ENCODE peak calls at places on chromosomes 4 and X, in nine cellular contexts. A, L, K, J, R, E, F, Q and N are unnamed samples.

GRCh38 chr4:22217480-22217879 is 268.9 kb upstream of the KCNIP4 start:
- DNase-seq in Q (no peak), L (no peak), E (no peak), R (no peak), K (no peak), F (no peak), A (no peak), J (no peak), N (no peak)

GRCh38 chr4:147096667-147097604 is 151.3 kb upstream of the TTC29 start:
- DNase-seq in Q (no peak), A (no peak), F (no peak), L (peak; percentile 48), J (no peak), K (no peak), R (no peak), E (no peak), N (peak; percentile 54)

GRCh38 chr4:76977731-76978350 is 28.3 kb downstream of the SEPTIN11 start:
- DNase-seq in R (no peak), Q (no peak), L (no peak), K (no peak), E (no peak), F (no peak), J (no peak), A (no peak), N (peak; percentile 55)

GRCh38 chrX:2391869-2392606 is 108.7 kb downstream of the DHRSX start:
- DNase-seq in A (no peak), R (no peak), F (peak; percentile 66), L (no peak), J (no peak), Q (peak; percentile 95), E (no peak), K (peak; percentile 92), N (peak; percentile 60)

GRCh38 chrX:50865311-50865710 is 45.2 kb upstream of the BMP15 start:
- DNase-seq in E (no peak), R (no peak), J (no peak), L (no peak), Q (no peak), A (no peak), F (no peak), K (no peak), N (no peak)

GRCh38 chr4:113881256-113881655 is 98.2 kb downstream of the ARSJ start:
- DNase-seq in R (no peak), E (no peak), L (no peak), J (no peak), K (no peak), Q (no peak), A (no peak), F (no peak), N (no peak)

GRCh38 chr4:44738615-44739014 is 12.3 kb upstream of the GNPDA2 start:
- DNase-seq in A (no peak), Q (no peak), K (no peak), J (no peak), F (no peak), L (peak; percentile 5), E (no peak), R (no peak), N (no peak)

GRCh38 chrX:47221756-47222155 is 3.3 kb downstream of the CDK16 start:
- DNase-seq in A (no peak), F (no peak), E (no peak), R (peak; percentile 31), K (no peak), J (no peak), Q (no peak), L (no peak), N (no peak)

GRCh38 chrX:51456814-51457213 is 39.6 kb downstream of the NUDT11 start:
- DNase-seq in A (no peak), R (no peak), Q (no peak), F (no peak), K (no peak), L (no peak), E (no peak), J (no peak), N (no peak)

GRCh38 chr4:67809502-67809901 is 55.3 kb upstream of the GNRHR start:
- DNase-seq in A (no peak), E (no peak), K (no peak), J (no peak), F (no peak), Q (no peak), R (no peak), L (no peak), N (no peak)

GRCh38 chr4:73661646-73662119 is 41.4 kb upstream of the RASSF6 start:
- DNase-seq in E (no peak), L (no peak), Q (no peak), F (peak; percentile 56), R (no peak), K (peak; percentile 93), J (no peak), A (no peak), N (peak; percentile 96)

GRCh38 chrX:119753639-119754257 is 4.6 kb upstream of the SOWAHD start:
- DNase-seq in J (no peak), A (no peak), L (peak; percentile 87), E (no peak), K (no peak), F (no peak), R (no peak), Q (no peak), N (no peak)

GRCh38 chrX:119240356-119240755 is 4.3 kb downstream of the PGRMC1 start:
- DNase-seq in L (no peak), R (no peak), K (no peak), F (peak; percentile 47), A (no peak), J (no peak), Q (no peak), E (no peak), N (peak; percentile 30)

GRCh38 chr4:113784497-113785254 is 23.1 kb upstream of the CAMK2D start:
- DNase-seq in A (no peak), J (no peak), L (no peak), Q (no peak), E (no peak), K (no peak), F (peak; percentile 5), R (no peak), N (peak; percentile 97)

GRCh38 chr4:153789741-153790651 is 1.1 kb upstream of the SFRP2 start:
- DNase-seq in L (no peak), F (no peak), Q (peak; percentile 94), R (no peak), E (no peak), J (no peak), A (no peak), K (no peak), N (no peak)

GRCh38 chr4:158891256-158891655 is 122.4 kb downstream of the FNIP2 start:
- DNase-seq in L (no peak), E (no peak), R (no peak), Q (no peak), F (no peak), J (no peak), A (no peak), K (no peak), N (no peak)

GRCh38 chrX:136880003-136880451 is 498 bp downstream of the RBMX start:
- DNase-seq in E (peak; percentile 53), J (peak; percentile 21), Q (no peak), R (no peak), F (peak; percentile 5), L (peak; percentile 68), K (no peak), A (no peak), N (no peak)

GRCh38 chrX:137896123-137896522 is 330.2 kb downstream of the ZIC3 start:
- DNase-seq in K (no peak), L (no peak), A (no peak), R (no peak), F (no peak), J (no peak), E (no peak), Q (no peak), N (no peak)

GRCh38 chr4:168321006-168321405 is 2.5 kb upstream of the DDX60 start:
- DNase-seq in R (no peak), K (no peak), J (no peak), Q (no peak), F (no peak), L (no peak), E (no peak), A (no peak), N (no peak)
- H3K4me3 ChIP-seq in R (no peak overlapping the region), K (no peak overlapping the region), J (no peak overlapping the region), Q (no peak overlapping the region), F (no peak overlapping the region), L (no peak overlapping the region), E (no peak overlapping the region), A (no peak overlapping the region), N (no peak overlapping the region)

GRCh38 chr4:52750819-52751348 is 341 bp downstream of the ERVMER34-1 start:
- DNase-seq in R (peak; percentile 83), A (no peak), Q (no peak), E (peak; percentile 54), F (peak; percentile 77), L (peak; percentile 11), K (no peak), J (peak; percentile 29), N (no peak)

GRCh38 chr4:52752921-52753320 is 1.7 kb upstream of the ERVMER34-1 start:
- DNase-seq in Q (no peak), F (no peak), L (no peak), A (no peak), K (no peak), E (no peak), R (no peak), J (no peak), N (no peak)

GRCh38 chr4:52748432-52748831 is 2.8 kb downstream of the ERVMER34-1 start:
- DNase-seq in Q (no peak), J (no peak), K (no peak), F (no peak), A (no peak), E (no peak), L (no peak), R (no peak), N (no peak)

GRCh38 chr4:52750213-52750612 is 1.0 kb downstream of the ERVMER34-1 start:
- DNase-seq in E (no peak), Q (no peak), R (no peak), F (no peak), K (no peak), L (no peak), J (no peak), A (no peak), N (no peak)

GRCh38 chr4:52751349-52751911 is at the start of gene ERVMER34-1:
- DNase-seq in L (no peak), R (peak; percentile 79), K (no peak), A (no peak), E (peak; percentile 83), F (peak; percentile 83), Q (no peak), J (peak; percentile 79), N (no peak)
- H3K4me3 ChIP-seq in L (peak within 1 kb of the TSS; percentile 32), R (peak within 1 kb of the TSS; percentile 53), K (no peak within 1 kb of the TSS), A (peak within 1 kb of the TSS; percentile 67), E (peak within 1 kb of the TSS; percentile 37), F (peak within 1 kb of the TSS; percentile 47), Q (peak within 1 kb of the TSS; percentile 40), J (peak within 1 kb of the TSS; percentile 32), N (peak within 1 kb of the TSS; percentile 54)

DNA sequence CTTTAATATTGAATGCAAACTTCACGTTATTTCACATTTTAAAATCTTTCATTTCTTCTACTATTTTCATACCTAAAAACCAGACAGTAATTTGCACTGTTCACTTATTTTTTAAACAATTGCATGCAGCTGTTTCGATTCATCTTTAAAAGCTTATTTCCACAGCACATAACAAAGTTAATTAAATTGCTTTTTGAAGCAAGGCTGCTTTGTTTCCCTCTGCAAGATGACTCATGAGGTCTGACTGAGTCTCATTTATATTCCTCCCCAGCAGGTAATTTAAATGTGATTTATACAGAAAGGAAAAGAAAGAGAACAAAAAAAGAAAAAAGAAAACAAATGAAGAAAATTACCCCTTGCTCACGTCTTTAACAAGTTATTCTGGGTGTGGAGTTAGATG is 22.7 kb downstream of the VMA21 start:
- DNase-seq in L (no peak), J (no peak), K (no peak), Q (no peak), E (no peak), R (no peak), F (no peak), A (no peak), N (no peak)
- H3K4me3 ChIP-seq in L (no peak overlapping the region), J (no peak overlapping the region), K (no peak overlapping the region), Q (no peak overlapping the region), E (no peak overlapping the region), R (no peak overlapping the region), F (no peak overlapping the region), A (no peak overlapping the region), N (no peak overlapping the region)

GRCh38 chr4:87978656-87979055 is 3.1 kb downstream of the SPP1 start:
- DNase-seq in Q (no peak), R (no peak), L (no peak), A (no peak), F (no peak), K (no peak), E (no peak), J (no peak), N (no peak)
- H3K4me3 ChIP-seq in Q (no peak overlapping the region), R (no peak overlapping the region), L (no peak overlapping the region), A (no peak overlapping the region), F (no peak overlapping the region), K (no peak overlapping the region), E (no peak overlapping the region), J (no peak overlapping the region), N (no peak overlapping the region)